ENCODE peak calls at places on chromosomes 4 and X, in nine cellular contexts. C is mammary epithelial cell, V is GM13976, L is HCT116, G is lower leg skin, W is suprapubic skin, M is PC-3, D is brain microvascular endothelial cell, R is neural crest cell. J is an unnamed sample.

GRCh38 chr4:7213802-7214201 is 21.5 kb downstream of the SORCS2 start:
- DNase-seq in D (no peak), C (no peak), M (no peak), R (no peak), L (no peak), W (no peak), V (no peak), G (no peak), J (no peak)

GRCh38 chr4:22434895-22435294 is 81.0 kb downstream of the ADGRA3 start:
- DNase-seq in M (peak), W (no peak), L (peak), C (peak), V (no peak), D (peak), G (no peak), R (peak), J (no peak)

GRCh38 chr4:7540654-7541413 is 106.1 kb upstream of the PSAPL1 start:
- DNase-seq in V (no peak), W (no peak), G (no peak), L (no peak), M (no peak), R (no peak), D (no peak), C (no peak), J (no peak)

GRCh38 chrX:44054863-44055601 is 81.8 kb upstream of the NDP start:
- DNase-seq in C (no peak), G (no peak), D (no peak), R (no peak), V (no peak), M (no peak), W (no peak), L (no peak), J (no peak)

GRCh38 chr4:109169160-109169559 is 133.3 kb downstream of the COL25A1 start:
- DNase-seq in G (no peak), W (no peak), V (no peak), D (no peak), L (no peak), M (no peak), R (no peak), C (no peak), J (no peak)

GRCh38 chr4:7708981-7709380 is 230.7 kb downstream of the AFAP1 start:
- DNase-seq in L (no peak), D (peak), C (no peak), V (no peak), M (no peak), W (no peak), R (no peak), G (no peak), J (no peak)

GRCh38 chr4:156505341-156505955 is 466.2 kb downstream of the PDGFC start:
- DNase-seq in D (no peak), R (no peak), W (no peak), L (no peak), M (no peak), G (no peak), C (no peak), V (no peak), J (no peak)

GRCh38 chr4:53151489-53151788 is 214.4 kb downstream of the SCFD2 start:
- DNase-seq in D (no peak), R (no peak), W (no peak), M (no peak), C (no peak), L (no peak), V (no peak), G (no peak), J (no peak)

GRCh38 chrX:8845060-8845459 is 43.9 kb upstream of the FAM9A start:
- DNase-seq in M (peak), W (no peak), R (no peak), C (no peak), L (no peak), D (peak), G (no peak), V (no peak), J (no peak)

GRCh38 chrX:53184836-53185235 is 40.2 kb downstream of the KDM5C start:
- DNase-seq in D (peak), R (no peak), G (no peak), L (no peak), C (peak), W (no peak), V (no peak), M (no peak), J (no peak)

GRCh38 chrX:70754169-70754843 is 154.2 kb downstream of the TEX11 start:
- DNase-seq in M (peak), V (no peak), L (no peak), D (no peak), W (no peak), G (no peak), C (no peak), R (no peak), J (no peak)

GRCh38 chrX:106901341-106901740 is 1.8 kb downstream of the RIPPLY1 start:
- DNase-seq in R (no peak), V (no peak), W (no peak), M (no peak), L (no peak), G (no peak), D (no peak), C (no peak), J (no peak)

GRCh38 chr4:1130318-1131186 is 17.2 kb upstream of the RNF212 start:
- DNase-seq in C (peak), W (no peak), D (peak), R (peak), V (peak), M (peak), G (peak), L (peak), J (no peak)

GRCh38 chr4:137749466-137749865 is 217.2 kb upstream of the PCDH18 start:
- DNase-seq in M (peak), W (no peak), V (no peak), L (no peak), C (no peak), G (no peak), R (no peak), D (peak), J (no peak)

GRCh38 chr4:148787831-148788477 is 345.7 kb upstream of the NR3C2 start:
- DNase-seq in G (no peak), C (peak), W (no peak), D (no peak), M (peak), R (no peak), V (no peak), L (no peak), J (no peak)

GRCh38 chr4:159191989-159192388 is 89.1 kb downstream of the RAPGEF2 start:
- DNase-seq in L (peak), V (no peak), M (peak), W (no peak), R (no peak), D (peak), C (peak), G (no peak), J (no peak)

GRCh38 chrX:53900623-53901022 is 143.7 kb downstream of the PHF8 start:
- DNase-seq in G (no peak), W (no peak), D (no peak), V (no peak), C (no peak), M (no peak), L (no peak), R (no peak), J (no peak)

GRCh38 chrX:153642655-153643430 is 4.2 kb upstream of the DUSP9 start:
- DNase-seq in V (no peak), D (no peak), W (no peak), C (no peak), G (peak), L (no peak), M (no peak), R (no peak), J (no peak)

GRCh38 chr4:118307619-118308018 is 45.2 kb downstream of the PRSS12 start:
- DNase-seq in V (no peak), M (no peak), D (no peak), W (no peak), C (no peak), G (no peak), R (no peak), L (no peak), J (no peak)

GRCh38 chrX:9369802-9370291 is 95.0 kb upstream of the TBL1X start:
- DNase-seq in L (no peak), D (no peak), R (no peak), W (no peak), G (no peak), C (no peak), V (no peak), M (no peak), J (no peak)

GRCh38 chrX:9851890-9852289 is 65.7 kb downstream of the SHROOM2 start:
- DNase-seq in W (no peak), D (no peak), L (no peak), V (no peak), G (no peak), R (no peak), C (no peak), M (no peak), J (no peak)

GRCh38 chr4:3484057-3484973 is 21.2 kb downstream of the DOK7 start:
- DNase-seq in C (peak), G (no peak), L (peak), R (no peak), V (no peak), D (no peak), W (no peak), M (peak), J (no peak)

GRCh38 chr4:185654311-185654710 is 119.0 kb upstream of the PDLIM3 start:
- DNase-seq in C (no peak), M (peak), D (no peak), L (no peak), W (no peak), R (no peak), V (no peak), G (no peak), J (no peak)

GRCh38 chr4:40980318-40980883 is 230.6 kb downstream of the NSUN7 start:
- DNase-seq in C (peak), D (no peak), L (no peak), G (no peak), W (no peak), R (no peak), M (peak), V (no peak), J (no peak)

GRCh38 chr4:175635513-175635912 is 176.6 kb downstream of the GPM6A start:
- DNase-seq in C (no peak), V (no peak), L (no peak), D (no peak), W (no peak), M (peak), G (no peak), R (no peak), J (no peak)

GRCh38 chr4:186669159-186669720 is 54.4 kb downstream of the FAT1 start:
- DNase-seq in R (no peak), V (no peak), L (no peak), C (peak), G (no peak), D (peak), W (no peak), M (peak), J (no peak)

GRCh38 chr4:86653237-86653865 is 59.2 kb downstream of the PTPN13 start:
- DNase-seq in C (no peak), V (no peak), M (peak), L (peak), D (no peak), R (no peak), W (no peak), G (no peak), J (no peak)

GRCh38 chr4:6641164-6641970 is 882 bp downstream of the MRFAP1 start:
- DNase-seq in V (no peak), M (peak), L (no peak), W (peak), R (no peak), D (peak), C (peak), G (peak), J (peak)

GRCh38 chr4:153137168-153137567 is 67.1 kb upstream of the TRIM2 start:
- DNase-seq in D (peak), L (no peak), V (no peak), R (no peak), W (no peak), G (no peak), M (peak), C (peak), J (no peak)

GRCh38 chrX:103362504-103362903 is 6.2 kb downstream of the TCEAL9 start:
- DNase-seq in L (no peak), D (no peak), R (no peak), C (no peak), G (no peak), W (no peak), M (peak), V (no peak), J (no peak)

GRCh38 chr4:8381814-8382581 is 58.5 kb downstream of the ACOX3 start:
- DNase-seq in W (no peak), C (no peak), G (no peak), L (no peak), M (no peak), D (no peak), V (no peak), R (no peak), J (no peak)

GRCh38 chr4:185859106-185859505 is 47.1 kb upstream of the SORBS2 start:
- DNase-seq in W (no peak), C (no peak), M (no peak), D (peak), L (no peak), R (no peak), V (no peak), G (no peak), J (no peak)

GRCh38 chr4:159540501-159540900 is 437.6 kb downstream of the RAPGEF2 start:
- DNase-seq in W (no peak), V (no peak), C (no peak), D (no peak), M (no peak), R (no peak), G (no peak), L (no peak), J (no peak)

GRCh38 chr4:56301181-56302076 is 85.9 kb downstream of the AASDH start:
- DNase-seq in C (peak), W (no peak), V (peak), L (peak), D (peak), M (peak), G (peak), R (peak), J (peak)

GRCh38 chr4:21775703-21776102 is 172.9 kb downstream of the KCNIP4 start:
- DNase-seq in W (no peak), V (no peak), D (no peak), L (no peak), G (no peak), C (no peak), R (no peak), M (no peak), J (no peak)

GRCh38 chr4:38740303-38740702 is 42.5 kb downstream of the TLR10 start:
- DNase-seq in C (no peak), G (no peak), V (no peak), D (no peak), W (no peak), L (no peak), R (no peak), M (no peak), J (no peak)

GRCh38 chr4:128385683-128386304 is 98.2 kb upstream of the PGRMC2 start:
- DNase-seq in D (peak), C (peak), R (no peak), G (no peak), L (no peak), W (no peak), M (peak), V (peak), J (no peak)

GRCh38 chr4:77827343-77827742 is 8.2 kb upstream of the CNOT6L start:
- DNase-seq in G (no peak), R (no peak), W (no peak), C (no peak), V (no peak), L (no peak), M (no peak), D (no peak), J (no peak)

GRCh38 chrX:64206556-64207162 is 1.2 kb upstream of the AMER1 start:
- DNase-seq in D (no peak), M (no peak), G (no peak), L (no peak), V (no peak), R (no peak), C (peak), W (no peak), J (no peak)

GRCh38 chrX:64205441-64205734 is at the start of gene AMER1:
- DNase-seq in R (no peak), V (no peak), M (no peak), G (peak), W (peak), C (no peak), D (no peak), L (no peak), J (no peak)

GRCh38 chrX:64204252-64204651 is 1.3 kb downstream of the AMER1 start:
- DNase-seq in D (no peak), R (peak), M (no peak), C (no peak), G (no peak), V (no peak), W (no peak), L (no peak), J (no peak)

GRCh38 chrX:64204701-64205440 is 637 bp downstream of the AMER1 start:
- DNase-seq in D (no peak), M (peak), R (peak), W (no peak), L (no peak), G (no peak), V (peak), C (peak), J (peak)

DNA sequence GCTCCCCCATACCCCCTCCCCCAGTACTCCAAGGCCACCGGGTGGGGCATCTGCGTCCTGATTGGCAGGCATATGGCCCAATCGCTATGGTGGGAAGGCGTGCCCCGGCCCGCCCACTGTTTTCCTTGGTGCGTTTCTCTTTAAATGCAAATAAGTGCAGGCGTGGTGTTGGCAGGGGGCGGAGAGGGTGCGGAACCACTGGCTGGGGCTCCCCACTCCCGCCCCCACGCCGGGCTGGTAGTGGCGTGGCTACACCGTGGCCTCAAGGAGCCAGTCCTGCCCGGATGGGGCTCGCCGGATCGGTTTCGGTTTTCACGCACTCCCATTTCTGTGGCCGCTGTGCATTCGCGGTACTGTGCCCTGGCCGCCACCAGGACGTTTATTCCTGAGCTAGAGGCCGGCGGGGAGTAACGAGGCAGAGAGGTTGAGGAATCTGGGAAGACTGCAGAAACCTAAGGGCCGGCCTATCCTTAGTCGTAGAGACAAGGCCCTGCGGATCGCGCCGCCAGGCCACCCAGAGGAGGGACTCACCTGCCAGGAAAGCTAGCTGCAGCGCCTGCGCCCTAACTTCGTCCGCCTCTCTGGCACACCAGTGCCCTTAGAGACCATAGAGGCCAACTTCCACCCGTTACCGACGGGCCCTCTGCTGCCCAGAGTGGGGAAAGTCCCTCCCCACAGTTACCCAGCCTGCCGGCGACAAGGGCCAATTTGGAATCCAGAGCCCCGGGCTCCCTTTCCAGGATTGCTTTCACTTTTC is 405 bp upstream of the AMER1 start:
- DNase-seq in L (peak), W (peak), C (peak), V (peak), R (peak), G (peak), D (peak), M (peak), J (peak)
- TF ChIP-seq CTCF in L (no peak), W (no peak), C (no peak), V (no peak), R (peak), G (no peak), D (no peak), M (peak), J (no peak)

GRCh38 chr4:123104275-123104674 is 181.9 kb upstream of the NUDT6 start:
- DNase-seq in L (no peak), R (no peak), C (no peak), D (no peak), M (no peak), G (no peak), V (no peak), W (no peak), J (no peak)
- TF ChIP-seq CTCF in L (no peak), R (no peak), C (no peak), D (no peak), M (no peak), G (no peak), V (no peak), W (no peak), J (no peak)

DNA sequence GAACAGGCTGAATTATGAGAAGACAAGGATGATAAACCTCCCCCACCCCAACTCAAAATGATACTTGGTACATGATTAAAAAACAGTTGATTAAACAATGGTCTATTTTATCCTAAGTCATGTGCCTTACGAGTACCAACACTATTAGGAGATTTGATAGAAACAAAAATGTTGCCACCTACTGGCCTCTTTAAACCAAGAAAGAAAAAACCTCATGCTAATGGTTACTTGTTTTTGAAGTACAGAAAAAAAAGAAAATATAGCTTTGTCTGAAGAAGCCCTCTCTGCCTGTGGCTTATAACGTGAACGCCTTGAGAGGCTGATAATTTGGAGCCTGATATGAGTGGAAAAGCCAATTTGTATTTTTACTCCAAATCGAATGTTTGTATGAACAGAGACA is 538.2 kb downstream of the DMD start:
- DNase-seq in V (no peak), W (no peak), G (no peak), L (no peak), R (no peak), D (peak), M (peak), C (no peak), J (no peak)
- TF ChIP-seq CTCF in V (peak), W (no peak), G (no peak), L (no peak), R (peak), D (no peak), M (peak), C (peak), J (peak)

DNA sequence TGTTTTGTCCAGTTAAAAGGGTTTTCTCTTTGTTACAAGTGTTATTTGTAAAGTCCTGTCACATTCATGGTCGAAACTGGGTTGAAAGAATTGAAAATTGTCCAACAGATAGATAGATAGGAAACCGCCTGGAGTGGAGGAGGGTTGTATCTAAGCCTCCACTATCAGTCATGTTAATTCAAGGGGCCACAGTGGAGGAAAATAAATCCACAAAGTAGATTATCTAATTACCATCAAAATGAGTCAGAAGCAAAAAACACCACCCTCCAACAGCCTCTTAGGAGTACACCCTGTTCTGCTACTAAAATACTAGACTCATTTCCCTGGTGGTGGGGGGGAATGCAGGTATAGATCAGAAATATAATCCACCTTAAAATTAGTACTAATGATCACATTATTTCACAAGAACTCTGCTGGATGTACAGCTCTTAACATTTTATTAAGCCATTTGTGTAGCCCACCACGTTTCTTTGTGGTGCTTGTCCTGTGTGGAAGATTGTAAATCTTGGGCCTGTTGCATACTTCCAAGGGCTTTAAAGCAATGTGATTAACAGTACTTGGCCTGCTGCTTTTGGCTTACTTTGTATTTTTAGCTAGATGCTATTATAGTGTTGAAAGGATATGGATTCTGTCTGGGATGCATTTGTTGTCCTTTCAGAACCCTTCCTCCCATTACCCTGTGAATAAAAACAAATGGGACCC is 26.8 kb downstream of the RBBP7 start:
- DNase-seq in L (no peak), D (no peak), M (no peak), R (no peak), V (no peak), G (no peak), W (no peak), C (no peak), J (no peak)
- TF ChIP-seq CTCF in L (no peak), D (no peak), M (no peak), R (no peak), V (no peak), G (no peak), W (no peak), C (no peak), J (no peak)

GRCh38 chr4:83455300-83456183 is at the start of the genes HELQ and MRPS18C:
- DNase-seq in M (peak), G (peak), L (peak), C (peak), D (peak), V (peak), R (peak), W (peak), J (peak)
- TF ChIP-seq CTCF in M (no peak), G (no peak), L (no peak), C (no peak), D (peak), V (no peak), R (peak), W (no peak), J (no peak)